ENCODE peak calls at places on chromosomes 3 and 15, in ten cellular contexts. G is pulmonary artery endothelial cell; B is fibroblast of pulmonary artery; P is stimulated activated CD4-positive, alpha-beta T cell treated with anti-CD3 and anti-CD28 coated beads, Interleukin-4, amount 100 ng/mL, for 4 hours; F is left colon; A is GM12878; J is WTC11; X is Panc1; K is activated T-helper 1 cell treated with Interleukin-2 at 50 U/mL for 16 hours; Q is hepatocyte. M is an unnamed sample.

GRCh38 chr15:53072077-53072476 is 281.9 kb upstream of the ONECUT1 start:
- DNase-seq in J (peak; percentile 86), B (peak; percentile 10), F (peak; percentile 51), P (no peak), K (no peak), G (no peak), A (no peak), X (peak; percentile 77), Q (peak; percentile 90), M (peak; percentile 20)

GRCh38 chr3:97010881-97011657 is 196.7 kb downstream of the EPHA6 start:
- DNase-seq in F (no peak), B (no peak), X (no peak), P (no peak), Q (no peak), G (no peak), K (no peak), J (no peak), A (no peak), M (no peak)

GRCh38 chr3:162597221-162597620 is 1100.6 kb downstream of the OTOL1 start:
- DNase-seq in J (no peak), A (no peak), X (no peak), K (no peak), P (no peak), F (no peak), B (no peak), G (no peak), Q (no peak), M (no peak)

GRCh38 chr3:14847613-14848541 is 29.1 kb downstream of the FGD5 start:
- DNase-seq in A (no peak), P (no peak), Q (peak; percentile 66), J (peak; percentile 71), K (no peak), G (no peak), X (no peak), F (peak; percentile 84), B (peak; percentile 8), M (no peak)

GRCh38 chr3:119580148-119580760 is 962 bp downstream of the ADPRH start:
- DNase-seq in P (no peak), F (no peak), X (no peak), J (no peak), Q (peak; percentile 20), B (peak; percentile 25), K (no peak), A (no peak), G (no peak), M (no peak)

GRCh38 chr15:56076651-56077050 is 83.2 kb upstream of the NEDD4 start:
- DNase-seq in P (no peak), B (no peak), A (no peak), Q (no peak), K (no peak), G (no peak), F (no peak), X (no peak), J (no peak), M (no peak)

GRCh38 chr15:70466305-70466704 is 297.1 kb downstream of the UACA start:
- DNase-seq in A (no peak), J (no peak), Q (no peak), X (no peak), K (no peak), F (no peak), B (no peak), G (no peak), P (no peak), M (no peak)

GRCh38 chr3:30354513-30354912 is 251.9 kb upstream of the TGFBR2 start:
- DNase-seq in Q (no peak), J (no peak), X (no peak), F (no peak), K (no peak), P (no peak), A (no peak), G (no peak), B (no peak), M (no peak)

GRCh38 chr3:125245521-125245920 is 33.0 kb upstream of the SLC12A8 start:
- DNase-seq in F (no peak), B (peak; percentile 11), X (no peak), Q (no peak), P (no peak), K (no peak), J (no peak), A (no peak), G (no peak), M (no peak)

GRCh38 chr15:41661078-41661528 is 898 bp downstream of the MGA start:
- DNase-seq in A (no peak), P (no peak), G (no peak), B (no peak), J (no peak), Q (no peak), F (no peak), K (no peak), X (no peak), M (no peak)

GRCh38 chr3:3184876-3185275 is 5.4 kb upstream of the CRBN start:
- DNase-seq in G (no peak), F (no peak), A (no peak), Q (no peak), X (no peak), K (no peak), B (no peak), J (no peak), P (no peak), M (no peak)

GRCh38 chr3:141728355-141728892 is 9.7 kb upstream of the RNF7 start:
- DNase-seq in J (no peak), F (no peak), X (no peak), A (no peak), P (no peak), G (no peak), Q (peak; percentile 32), B (no peak), K (no peak), M (no peak)

GRCh38 chr3:14231998-14232501 is 53.4 kb downstream of the LSM3 start:
- DNase-seq in A (no peak), X (no peak), K (no peak), B (no peak), P (no peak), Q (no peak), G (no peak), J (no peak), F (no peak), M (no peak)

GRCh38 chr3:190319660-190320059 is 2.6 kb downstream of the CLDN1 start:
- DNase-seq in B (no peak), K (no peak), X (no peak), F (no peak), J (no peak), P (peak; percentile 79), A (no peak), G (no peak), Q (no peak), M (no peak)

GRCh38 chr15:43225201-43225949 is 4.6 kb upstream of the EPB42 start:
- DNase-seq in G (peak; percentile 15), K (no peak), J (peak; percentile 40), X (peak; percentile 45), B (peak; percentile 76), F (no peak), P (peak; percentile 19), Q (peak; percentile 83), A (peak; percentile 45), M (no peak)

GRCh38 chr3:123870033-123870432 is 14.1 kb downstream of the MYLK start:
- DNase-seq in Q (no peak), B (no peak), A (no peak), X (no peak), J (no peak), K (no peak), P (no peak), F (no peak), G (no peak), M (no peak)

GRCh38 chr3:72340476-72341379 is 507.5 kb downstream of the SHQ1 start:
- DNase-seq in P (no peak), G (no peak), X (no peak), F (no peak), B (no peak), Q (no peak), J (no peak), A (peak; percentile 32), K (no peak), M (no peak)

GRCh38 chr15:66701422-66702034 is 508 bp upstream of the SMAD6 start:
- DNase-seq in F (peak; percentile 69), B (no peak), X (no peak), G (no peak), A (no peak), K (no peak), Q (no peak), J (peak; percentile 56), P (no peak), M (no peak)

GRCh38 chr3:48661501-48662139 is 1.1 kb downstream of the CELSR3 start:
- DNase-seq in B (peak; percentile 53), X (no peak), F (peak; percentile 42), G (no peak), P (peak; percentile 54), Q (peak; percentile 85), J (peak; percentile 84), A (no peak), K (peak; percentile 61), M (no peak)

GRCh38 chr3:184352897-184353545 is 8.4 kb downstream of the CLCN2 start:
- DNase-seq in A (no peak), F (no peak), J (no peak), K (no peak), Q (no peak), X (no peak), B (no peak), P (no peak), G (no peak), M (no peak)

GRCh38 chr3:95721938-95722337 is 1092.5 kb upstream of the EPHA6 start:
- DNase-seq in K (no peak), J (no peak), A (no peak), G (no peak), Q (peak; percentile 10), P (no peak), B (no peak), X (no peak), F (no peak), M (no peak)

GRCh38 chr3:71752911-71753715 is 542 bp upstream of the GPR27 start:
- DNase-seq in X (no peak), P (no peak), Q (no peak), B (no peak), F (no peak), A (no peak), K (no peak), J (peak; percentile 45), G (no peak), M (no peak)

GRCh38 chr15:34905047-34905446 is 64.5 kb downstream of the AQR start:
- DNase-seq in G (no peak), J (no peak), P (no peak), F (no peak), A (no peak), K (no peak), Q (no peak), X (no peak), B (no peak), M (no peak)

M was measured in anterior cingulate cortex.